ENCODE peak calls at places on chromosomes 2 and 18, in seven cellular contexts. One of them, this sample, is unnamed.

GRCh38 chr2:222038086-222038802 is 260.6 kb downstream of the PAX3 start:
- DNase-seq in activated CD8-positive, alpha-beta memory T cell treated with anti-CD3 and anti-CD28 coated beads, Interleukin-2, amount 10 ng/mL, durations not matched to agents 7 days and 5 days: no peak
- DNase-seq in IMR-90: peak; percentile 13
- DNase-seq in caudate nucleus: no peak
- DNase-seq in activated CD4-positive, alpha-beta T cell treated with anti-CD3 and anti-CD28 coated beads, Interleukin-2, amount 50 U/mL, for 48 hours: no peak
- DNase-seq in OCI-LY7: no peak
- DNase-seq in neural crest cell: no peak
- DNase-seq in this sample: no peak

GRCh38 chr2:16197504-16198147 is 257.3 kb downstream of the MYCN start:
- DNase-seq in activated CD8-positive, alpha-beta memory T cell treated with anti-CD3 and anti-CD28 coated beads, Interleukin-2, amount 10 ng/mL, durations not matched to agents 7 days and 5 days: no peak
- DNase-seq in IMR-90: no peak
- DNase-seq in caudate nucleus: no peak
- DNase-seq in activated CD4-positive, alpha-beta T cell treated with anti-CD3 and anti-CD28 coated beads, Interleukin-2, amount 50 U/mL, for 48 hours: no peak
- DNase-seq in OCI-LY7: no peak
- DNase-seq in neural crest cell: no peak
- DNase-seq in this sample: no peak

GRCh38 chr2:55490554-55490953 is 29.0 kb upstream of the CFAP36 start:
- DNase-seq in activated CD8-positive, alpha-beta memory T cell treated with anti-CD3 and anti-CD28 coated beads, Interleukin-2, amount 10 ng/mL, durations not matched to agents 7 days and 5 days: no peak
- DNase-seq in IMR-90: peak; percentile 82
- DNase-seq in caudate nucleus: no peak
- DNase-seq in activated CD4-positive, alpha-beta T cell treated with anti-CD3 and anti-CD28 coated beads, Interleukin-2, amount 50 U/mL, for 48 hours: no peak
- DNase-seq in OCI-LY7: no peak
- DNase-seq in neural crest cell: no peak
- DNase-seq in this sample: no peak

GRCh38 chr2:163556511-163556910 is 179.3 kb downstream of the FIGN start:
- DNase-seq in activated CD8-positive, alpha-beta memory T cell treated with anti-CD3 and anti-CD28 coated beads, Interleukin-2, amount 10 ng/mL, durations not matched to agents 7 days and 5 days: no peak
- DNase-seq in IMR-90: no peak
- DNase-seq in caudate nucleus: no peak
- DNase-seq in activated CD4-positive, alpha-beta T cell treated with anti-CD3 and anti-CD28 coated beads, Interleukin-2, amount 50 U/mL, for 48 hours: no peak
- DNase-seq in OCI-LY7: no peak
- DNase-seq in neural crest cell: no peak
- DNase-seq in this sample: no peak

GRCh38 chr2:127098711-127099110 is 8.2 kb downstream of the BIN1 start:
- DNase-seq in activated CD8-positive, alpha-beta memory T cell treated with anti-CD3 and anti-CD28 coated beads, Interleukin-2, amount 10 ng/mL, durations not matched to agents 7 days and 5 days: no peak
- DNase-seq in IMR-90: no peak
- DNase-seq in caudate nucleus: no peak
- DNase-seq in activated CD4-positive, alpha-beta T cell treated with anti-CD3 and anti-CD28 coated beads, Interleukin-2, amount 50 U/mL, for 48 hours: no peak
- DNase-seq in OCI-LY7: no peak
- DNase-seq in neural crest cell: no peak
- DNase-seq in this sample: no peak

GRCh38 chr2:2798337-2798736 is 467.3 kb upstream of the MYT1L start:
- DNase-seq in activated CD8-positive, alpha-beta memory T cell treated with anti-CD3 and anti-CD28 coated beads, Interleukin-2, amount 10 ng/mL, durations not matched to agents 7 days and 5 days: no peak
- DNase-seq in IMR-90: no peak
- DNase-seq in caudate nucleus: no peak
- DNase-seq in activated CD4-positive, alpha-beta T cell treated with anti-CD3 and anti-CD28 coated beads, Interleukin-2, amount 50 U/mL, for 48 hours: no peak
- DNase-seq in OCI-LY7: no peak
- DNase-seq in neural crest cell: no peak
- DNase-seq in this sample: no peak

GRCh38 chr18:74082476-74083070 is 65.1 kb downstream of the FBXO15 start:
- DNase-seq in activated CD8-positive, alpha-beta memory T cell treated with anti-CD3 and anti-CD28 coated beads, Interleukin-2, amount 10 ng/mL, durations not matched to agents 7 days and 5 days: peak; percentile 80
- DNase-seq in IMR-90: peak; percentile 63
- DNase-seq in caudate nucleus: peak; percentile 63
- DNase-seq in activated CD4-positive, alpha-beta T cell treated with anti-CD3 and anti-CD28 coated beads, Interleukin-2, amount 50 U/mL, for 48 hours: peak; percentile 65
- DNase-seq in OCI-LY7: peak; percentile 77
- DNase-seq in neural crest cell: peak; percentile 28
- DNase-seq in this sample: peak; percentile 27

GRCh38 chr2:64393611-64394010 is 60.4 kb upstream of the LGALSL start:
- DNase-seq in activated CD8-positive, alpha-beta memory T cell treated with anti-CD3 and anti-CD28 coated beads, Interleukin-2, amount 10 ng/mL, durations not matched to agents 7 days and 5 days: no peak
- DNase-seq in IMR-90: no peak
- DNase-seq in caudate nucleus: no peak
- DNase-seq in activated CD4-positive, alpha-beta T cell treated with anti-CD3 and anti-CD28 coated beads, Interleukin-2, amount 50 U/mL, for 48 hours: no peak
- DNase-seq in OCI-LY7: no peak
- DNase-seq in neural crest cell: no peak
- DNase-seq in this sample: no peak

GRCh38 chr2:73970850-73971471 is 13.7 kb upstream of the TET3 start:
- DNase-seq in activated CD8-positive, alpha-beta memory T cell treated with anti-CD3 and anti-CD28 coated beads, Interleukin-2, amount 10 ng/mL, durations not matched to agents 7 days and 5 days: peak; percentile 81
- DNase-seq in IMR-90: no peak
- DNase-seq in caudate nucleus: peak; percentile 12
- DNase-seq in activated CD4-positive, alpha-beta T cell treated with anti-CD3 and anti-CD28 coated beads, Interleukin-2, amount 50 U/mL, for 48 hours: peak; percentile 51
- DNase-seq in OCI-LY7: peak; percentile 60
- DNase-seq in neural crest cell: no peak
- DNase-seq in this sample: no peak

GRCh38 chr18:808502-808901 is 3.5 kb downstream of the YES1 start:
- DNase-seq in activated CD8-positive, alpha-beta memory T cell treated with anti-CD3 and anti-CD28 coated beads, Interleukin-2, amount 10 ng/mL, durations not matched to agents 7 days and 5 days: no peak
- DNase-seq in IMR-90: no peak
- DNase-seq in caudate nucleus: no peak
- DNase-seq in activated CD4-positive, alpha-beta T cell treated with anti-CD3 and anti-CD28 coated beads, Interleukin-2, amount 50 U/mL, for 48 hours: no peak
- DNase-seq in OCI-LY7: no peak
- DNase-seq in neural crest cell: no peak
- DNase-seq in this sample: no peak